ENCODE peak calls at places on chromosomes 6 and 20, in eight cellular contexts. One of them, this sample, is unnamed.

GRCh38 chr20:47320990-47321805 is 35.3 kb downstream of the ZMYND8 start:
- DNase-seq in Jurkat, Clone E6-1: no peak
- DNase-seq in lower leg skin: no peak
- DNase-seq in brain microvascular endothelial cell: no peak
- DNase-seq in CD8-positive, alpha-beta T cell: no peak
- DNase-seq in ovary: no peak
- DNase-seq in upper lobe of left lung: peak; percentile 49
- DNase-seq in AG09309: no peak
- DNase-seq in this sample: no peak

GRCh38 chr6:92589970-92590369 is 829.4 kb downstream of the EPHA7 start:
- DNase-seq in Jurkat, Clone E6-1: no peak
- DNase-seq in lower leg skin: no peak
- DNase-seq in brain microvascular endothelial cell: no peak
- DNase-seq in CD8-positive, alpha-beta T cell: no peak
- DNase-seq in ovary: no peak
- DNase-seq in upper lobe of left lung: no peak
- DNase-seq in AG09309: no peak
- DNase-seq in this sample: no peak

GRCh38 chr6:170225852-170226417 is 64.9 kb downstream of the DLL1 start:
- DNase-seq in Jurkat, Clone E6-1: no peak
- DNase-seq in lower leg skin: peak; percentile 88
- DNase-seq in brain microvascular endothelial cell: no peak
- DNase-seq in CD8-positive, alpha-beta T cell: no peak
- DNase-seq in ovary: no peak
- DNase-seq in upper lobe of left lung: peak; percentile 20
- DNase-seq in AG09309: no peak
- DNase-seq in this sample: no peak

GRCh38 chr6:8065519-8065911 is 1.3 kb upstream of the BLOC1S5 start:
- DNase-seq in Jurkat, Clone E6-1: no peak
- DNase-seq in lower leg skin: no peak
- DNase-seq in brain microvascular endothelial cell: no peak
- DNase-seq in CD8-positive, alpha-beta T cell: no peak
- DNase-seq in ovary: no peak
- DNase-seq in upper lobe of left lung: no peak
- DNase-seq in AG09309: no peak
- DNase-seq in this sample: no peak

GRCh38 chr20:64173116-64173515 is 8.9 kb downstream of the MYT1 start:
- DNase-seq in Jurkat, Clone E6-1: no peak
- DNase-seq in lower leg skin: no peak
- DNase-seq in brain microvascular endothelial cell: no peak
- DNase-seq in CD8-positive, alpha-beta T cell: no peak
- DNase-seq in ovary: no peak
- DNase-seq in upper lobe of left lung: no peak
- DNase-seq in AG09309: no peak
- DNase-seq in this sample: no peak

GRCh38 chr6:121335111-121336008 is 1.1 kb upstream of the TBC1D32 start:
- DNase-seq in Jurkat, Clone E6-1: no peak
- DNase-seq in lower leg skin: no peak
- DNase-seq in brain microvascular endothelial cell: no peak
- DNase-seq in CD8-positive, alpha-beta T cell: no peak
- DNase-seq in ovary: no peak
- DNase-seq in upper lobe of left lung: no peak
- DNase-seq in AG09309: no peak
- DNase-seq in this sample: no peak

GRCh38 chr6:15296735-15297134 is 50.9 kb downstream of the JARID2 start:
- DNase-seq in Jurkat, Clone E6-1: peak; percentile 66
- DNase-seq in lower leg skin: no peak
- DNase-seq in brain microvascular endothelial cell: no peak
- DNase-seq in CD8-positive, alpha-beta T cell: no peak
- DNase-seq in ovary: no peak
- DNase-seq in upper lobe of left lung: no peak
- DNase-seq in AG09309: no peak
- DNase-seq in this sample: no peak

GRCh38 chr20:2696646-2697045 is 4.1 kb downstream of the EBF4 start:
- DNase-seq in Jurkat, Clone E6-1: no peak
- DNase-seq in lower leg skin: no peak
- DNase-seq in brain microvascular endothelial cell: no peak
- DNase-seq in CD8-positive, alpha-beta T cell: no peak
- DNase-seq in ovary: no peak
- DNase-seq in upper lobe of left lung: no peak
- DNase-seq in AG09309: no peak
- DNase-seq in this sample: no peak

GRCh38 chr20:63172726-63173125 is 43.2 kb downstream of the YTHDF1 start:
- DNase-seq in Jurkat, Clone E6-1: peak; percentile 28
- DNase-seq in lower leg skin: no peak
- DNase-seq in brain microvascular endothelial cell: no peak
- DNase-seq in CD8-positive, alpha-beta T cell: no peak
- DNase-seq in ovary: no peak
- DNase-seq in upper lobe of left lung: no peak
- DNase-seq in AG09309: no peak
- DNase-seq in this sample: no peak

GRCh38 chr6:143357152-143357551 is 93.3 kb downstream of the ADAT2 start:
- DNase-seq in Jurkat, Clone E6-1: no peak
- DNase-seq in lower leg skin: no peak
- DNase-seq in brain microvascular endothelial cell: no peak
- DNase-seq in CD8-positive, alpha-beta T cell: no peak
- DNase-seq in ovary: no peak
- DNase-seq in upper lobe of left lung: no peak
- DNase-seq in AG09309: no peak
- DNase-seq in this sample: no peak

GRCh38 chr6:64679411-64679810 is 1027.6 kb downstream of the EYS start:
- DNase-seq in Jurkat, Clone E6-1: no peak
- DNase-seq in lower leg skin: no peak
- DNase-seq in brain microvascular endothelial cell: no peak
- DNase-seq in CD8-positive, alpha-beta T cell: no peak
- DNase-seq in ovary: no peak
- DNase-seq in upper lobe of left lung: no peak
- DNase-seq in AG09309: no peak
- DNase-seq in this sample: no peak

GRCh38 chr6:111552241-111552744 is 53.4 kb downstream of the TRAF3IP2 start:
- DNase-seq in Jurkat, Clone E6-1: no peak
- DNase-seq in lower leg skin: peak; percentile 91
- DNase-seq in brain microvascular endothelial cell: peak; percentile 91
- DNase-seq in CD8-positive, alpha-beta T cell: no peak
- DNase-seq in ovary: peak; percentile 77
- DNase-seq in upper lobe of left lung: peak; percentile 71
- DNase-seq in AG09309: peak; percentile 92
- DNase-seq in this sample: no peak

GRCh38 chr6:1481326-1481725 is 92.0 kb downstream of the FOXF2 start:
- DNase-seq in Jurkat, Clone E6-1: no peak
- DNase-seq in lower leg skin: no peak
- DNase-seq in brain microvascular endothelial cell: peak; percentile 58
- DNase-seq in CD8-positive, alpha-beta T cell: no peak
- DNase-seq in ovary: no peak
- DNase-seq in upper lobe of left lung: no peak
- DNase-seq in AG09309: peak; percentile 82
- DNase-seq in this sample: no peak

GRCh38 chr20:341682-342081 is 5.2 kb upstream of the NRSN2 start:
- DNase-seq in Jurkat, Clone E6-1: no peak
- DNase-seq in lower leg skin: no peak
- DNase-seq in brain microvascular endothelial cell: peak; percentile 96
- DNase-seq in CD8-positive, alpha-beta T cell: no peak
- DNase-seq in ovary: no peak
- DNase-seq in upper lobe of left lung: no peak
- DNase-seq in AG09309: no peak
- DNase-seq in this sample: no peak

GRCh38 chr20:49132995-49133451 is 55.1 kb downstream of the STAU1 start:
- DNase-seq in Jurkat, Clone E6-1: peak; percentile 58
- DNase-seq in lower leg skin: no peak
- DNase-seq in brain microvascular endothelial cell: peak; percentile 45
- DNase-seq in CD8-positive, alpha-beta T cell: no peak
- DNase-seq in ovary: peak; percentile 46
- DNase-seq in upper lobe of left lung: no peak
- DNase-seq in AG09309: peak; percentile 44
- DNase-seq in this sample: no peak

GRCh38 chr6:157813757-157814455 is 9.1 kb upstream of the SNX9 start:
- DNase-seq in Jurkat, Clone E6-1: no peak
- DNase-seq in lower leg skin: no peak
- DNase-seq in brain microvascular endothelial cell: peak; percentile 54
- DNase-seq in CD8-positive, alpha-beta T cell: no peak
- DNase-seq in ovary: no peak
- DNase-seq in upper lobe of left lung: no peak
- DNase-seq in AG09309: peak; percentile 90
- DNase-seq in this sample: no peak

GRCh38 chr6:81865712-81866111 is 113.2 kb upstream of the TENT5A start:
- DNase-seq in Jurkat, Clone E6-1: no peak
- DNase-seq in lower leg skin: no peak
- DNase-seq in brain microvascular endothelial cell: peak; percentile 48
- DNase-seq in CD8-positive, alpha-beta T cell: no peak
- DNase-seq in ovary: no peak
- DNase-seq in upper lobe of left lung: no peak
- DNase-seq in AG09309: peak; percentile 16
- DNase-seq in this sample: no peak

GRCh38 chr6:54681987-54682386 is 164.6 kb upstream of the FAM83B start:
- DNase-seq in Jurkat, Clone E6-1: no peak
- DNase-seq in lower leg skin: no peak
- DNase-seq in brain microvascular endothelial cell: peak; percentile 65
- DNase-seq in CD8-positive, alpha-beta T cell: no peak
- DNase-seq in ovary: no peak
- DNase-seq in upper lobe of left lung: no peak
- DNase-seq in AG09309: peak; percentile 40
- DNase-seq in this sample: no peak

GRCh38 chr20:52064936-52065335 is 126.6 kb downstream of the ZFP64 start:
- DNase-seq in Jurkat, Clone E6-1: no peak
- DNase-seq in lower leg skin: no peak
- DNase-seq in brain microvascular endothelial cell: no peak
- DNase-seq in CD8-positive, alpha-beta T cell: no peak
- DNase-seq in ovary: no peak
- DNase-seq in upper lobe of left lung: no peak
- DNase-seq in AG09309: no peak
- DNase-seq in this sample: no peak

GRCh38 chr6:43060034-43060754 is 763 bp downstream of the KLC4 start:
- DNase-seq in Jurkat, Clone E6-1: no peak
- DNase-seq in lower leg skin: no peak
- DNase-seq in brain microvascular endothelial cell: no peak
- DNase-seq in CD8-positive, alpha-beta T cell: no peak
- DNase-seq in ovary: peak; percentile 43
- DNase-seq in upper lobe of left lung: peak; percentile 65
- DNase-seq in AG09309: no peak
- DNase-seq in this sample: peak; percentile 41

GRCh38 chr6:12294851-12295536 is 4.8 kb downstream of the EDN1 start:
- DNase-seq in Jurkat, Clone E6-1: no peak
- DNase-seq in lower leg skin: no peak
- DNase-seq in brain microvascular endothelial cell: no peak
- DNase-seq in CD8-positive, alpha-beta T cell: no peak
- DNase-seq in ovary: no peak
- DNase-seq in upper lobe of left lung: no peak
- DNase-seq in AG09309: no peak
- DNase-seq in this sample: no peak

GRCh38 chr20:19618711-19619110 is 139.3 kb upstream of the RIN2 start:
- DNase-seq in Jurkat, Clone E6-1: no peak
- DNase-seq in lower leg skin: no peak
- DNase-seq in brain microvascular endothelial cell: no peak
- DNase-seq in CD8-positive, alpha-beta T cell: no peak
- DNase-seq in ovary: no peak
- DNase-seq in upper lobe of left lung: no peak
- DNase-seq in AG09309: no peak
- DNase-seq in this sample: no peak

GRCh38 chr6:157596886-157597285 is 215.9 kb downstream of the ZDHHC14 start:
- DNase-seq in Jurkat, Clone E6-1: no peak
- DNase-seq in lower leg skin: no peak
- DNase-seq in brain microvascular endothelial cell: no peak
- DNase-seq in CD8-positive, alpha-beta T cell: no peak
- DNase-seq in ovary: no peak
- DNase-seq in upper lobe of left lung: no peak
- DNase-seq in AG09309: no peak
- DNase-seq in this sample: no peak

GRCh38 chr6:108524528-108525218 is 36.0 kb upstream of the FOXO3 start:
- DNase-seq in Jurkat, Clone E6-1: no peak
- DNase-seq in lower leg skin: no peak
- DNase-seq in brain microvascular endothelial cell: peak; percentile 5
- DNase-seq in CD8-positive, alpha-beta T cell: no peak
- DNase-seq in ovary: no peak
- DNase-seq in upper lobe of left lung: no peak
- DNase-seq in AG09309: no peak
- DNase-seq in this sample: no peak

GRCh38 chr6:109299695-109300564 is 82.3 kb downstream of the CD164 start:
- DNase-seq in Jurkat, Clone E6-1: no peak
- DNase-seq in lower leg skin: no peak
- DNase-seq in brain microvascular endothelial cell: no peak
- DNase-seq in CD8-positive, alpha-beta T cell: no peak
- DNase-seq in ovary: no peak
- DNase-seq in upper lobe of left lung: no peak
- DNase-seq in AG09309: no peak
- DNase-seq in this sample: no peak

DNA sequence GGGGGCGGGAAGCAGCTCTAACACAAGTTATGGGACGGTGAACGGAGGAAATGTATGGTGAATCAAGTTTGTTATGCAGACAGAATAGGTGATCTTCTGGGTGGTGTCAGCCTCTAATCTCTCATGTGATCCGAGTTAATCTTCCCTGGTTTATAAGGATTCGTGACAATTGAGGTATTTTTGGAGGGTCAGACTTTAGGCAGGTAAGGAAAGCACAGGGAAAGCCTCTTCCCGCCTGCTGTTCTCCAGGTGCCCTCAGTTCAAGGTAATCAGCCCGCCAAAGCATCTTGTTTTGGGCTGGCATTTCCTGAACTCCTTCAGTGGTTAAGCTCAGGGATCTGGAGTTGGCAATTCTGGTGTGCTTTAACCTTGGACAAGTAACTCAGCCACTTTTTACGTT is 1.2 kb downstream of the CSTF1 start:
- DNase-seq in Jurkat, Clone E6-1: no peak
- DNase-seq in lower leg skin: no peak
- DNase-seq in brain microvascular endothelial cell: no peak
- DNase-seq in CD8-positive, alpha-beta T cell: no peak
- DNase-seq in ovary: no peak
- DNase-seq in upper lobe of left lung: no peak
- DNase-seq in AG09309: no peak
- DNase-seq in this sample: no peak
- H3K4me3 ChIP-seq in Jurkat, Clone E6-1: peak overlapping the region; percentile 87
- H3K4me3 ChIP-seq in lower leg skin: no peak overlapping the region
- H3K4me3 ChIP-seq in brain microvascular endothelial cell: peak overlapping the region; percentile 98
- H3K4me3 ChIP-seq in CD8-positive, alpha-beta T cell: peak overlapping the region; percentile 91
- H3K4me3 ChIP-seq in ovary: peak overlapping the region; percentile 90
- H3K4me3 ChIP-seq in upper lobe of left lung: no peak overlapping the region
- H3K4me3 ChIP-seq in AG09309: peak overlapping the region; percentile 89
- H3K4me3 ChIP-seq in this sample: peak overlapping the region; percentile 8

GRCh38 chr6:163192591-163192990 is 221.9 kb upstream of the QKI start:
- DNase-seq in Jurkat, Clone E6-1: no peak
- DNase-seq in lower leg skin: no peak
- DNase-seq in brain microvascular endothelial cell: no peak
- DNase-seq in CD8-positive, alpha-beta T cell: no peak
- DNase-seq in ovary: no peak
- DNase-seq in upper lobe of left lung: no peak
- DNase-seq in AG09309: no peak
- DNase-seq in this sample: no peak
- H3K4me3 ChIP-seq in Jurkat, Clone E6-1: no peak overlapping the region
- H3K4me3 ChIP-seq in lower leg skin: no peak overlapping the region
- H3K4me3 ChIP-seq in brain microvascular endothelial cell: no peak overlapping the region
- H3K4me3 ChIP-seq in CD8-positive, alpha-beta T cell: no peak overlapping the region
- H3K4me3 ChIP-seq in ovary: no peak overlapping the region
- H3K4me3 ChIP-seq in upper lobe of left lung: no peak overlapping the region
- H3K4me3 ChIP-seq in AG09309: no peak overlapping the region
- H3K4me3 ChIP-seq in this sample: no peak overlapping the region

GRCh38 chr6:158938811-158939254 is 61.2 kb downstream of the RSPH3 start:
- DNase-seq in Jurkat, Clone E6-1: no peak
- DNase-seq in lower leg skin: no peak
- DNase-seq in brain microvascular endothelial cell: peak; percentile 7
- DNase-seq in CD8-positive, alpha-beta T cell: no peak
- DNase-seq in ovary: peak; percentile 38
- DNase-seq in upper lobe of left lung: no peak
- DNase-seq in AG09309: no peak
- DNase-seq in this sample: peak; percentile 22
- H3K4me3 ChIP-seq in Jurkat, Clone E6-1: no peak overlapping the region
- H3K4me3 ChIP-seq in lower leg skin: no peak overlapping the region
- H3K4me3 ChIP-seq in brain microvascular endothelial cell: peak overlapping the region; percentile 42
- H3K4me3 ChIP-seq in CD8-positive, alpha-beta T cell: peak overlapping the region; percentile 17
- H3K4me3 ChIP-seq in ovary: no peak overlapping the region
- H3K4me3 ChIP-seq in upper lobe of left lung: no peak overlapping the region
- H3K4me3 ChIP-seq in AG09309: no peak overlapping the region
- H3K4me3 ChIP-seq in this sample: peak overlapping the region; percentile 5

GRCh38 chr6:106886444-106886843 is 88.1 kb downstream of the CD24 start:
- DNase-seq in Jurkat, Clone E6-1: peak; percentile 12
- DNase-seq in lower leg skin: no peak
- DNase-seq in brain microvascular endothelial cell: no peak
- DNase-seq in CD8-positive, alpha-beta T cell: no peak
- DNase-seq in ovary: no peak
- DNase-seq in upper lobe of left lung: no peak
- DNase-seq in AG09309: no peak
- DNase-seq in this sample: no peak
- H3K4me3 ChIP-seq in Jurkat, Clone E6-1: no peak overlapping the region
- H3K4me3 ChIP-seq in lower leg skin: no peak overlapping the region
- H3K4me3 ChIP-seq in brain microvascular endothelial cell: no peak overlapping the region
- H3K4me3 ChIP-seq in CD8-positive, alpha-beta T cell: no peak overlapping the region
- H3K4me3 ChIP-seq in ovary: no peak overlapping the region
- H3K4me3 ChIP-seq in upper lobe of left lung: no peak overlapping the region
- H3K4me3 ChIP-seq in AG09309: no peak overlapping the region
- H3K4me3 ChIP-seq in this sample: no peak overlapping the region